ENCODE peak calls at places on chromosomes 6 and 20, in seven cellular contexts. I, L, N, J, W, F and V are unnamed samples.

GRCh38 chr6:35943390-35943789 is 22.5 kb upstream of the SRPK1 start:
- DNase-seq in I (no peak), L (no peak), N (no peak), J (no peak), W (no peak), F (no peak), V (no peak)

GRCh38 chr6:14656676-14657075 is 539.1 kb downstream of the CD83 start:
- DNase-seq in I (no peak), L (no peak), N (no peak), J (no peak), W (no peak), F (no peak), V (no peak)

GRCh38 chr6:147586044-147586443 is 77.6 kb downstream of the SAMD5 start:
- DNase-seq in I (no peak), L (no peak), N (peak; percentile 85), J (no peak), W (no peak), F (peak; percentile 49), V (no peak)

GRCh38 chr20:64139200-64140081 is 24.8 kb upstream of the MYT1 start:
- DNase-seq in I (peak; percentile 19), L (peak; percentile 20), N (no peak), J (peak; percentile 56), W (no peak), F (no peak), V (no peak)

GRCh38 chr6:11423072-11423471 is 114.5 kb upstream of the TMEM170B start:
- DNase-seq in I (no peak), L (no peak), N (no peak), J (no peak), W (no peak), F (no peak), V (no peak)

GRCh38 chr6:1105833-1106400 is 206.0 kb upstream of the FOXQ1 start:
- DNase-seq in I (no peak), L (no peak), N (no peak), J (no peak), W (no peak), F (no peak), V (no peak)

GRCh38 chr6:8707956-8708772 is 272.8 kb upstream of the SLC35B3 start:
- DNase-seq in I (no peak), L (no peak), N (peak; percentile 73), J (peak; percentile 59), W (no peak), F (peak; percentile 50), V (peak; percentile 53)

GRCh38 chr6:162999575-163000285 is 272.0 kb downstream of the PACRG start:
- DNase-seq in I (no peak), L (no peak), N (peak; percentile 51), J (no peak), W (no peak), F (no peak), V (no peak)